ENCODE peak calls at places on chromosome 4, in five cellular contexts. K is PC-3, F is cardiac fibroblast, J is fibroblast of lung, O is tibial nerve. I is an unnamed sample.

GRCh38 chr4:10521386-10521785 is 64.2 kb upstream of the ZNF518B start:
- DNase-seq in F (no peak), O (no peak), K (no peak), J (no peak), I (no peak)

GRCh38 chr4:164012396-164013027 is 518.0 kb downstream of the TMA16 start:
- DNase-seq in O (no peak), J (peak), F (no peak), K (peak), I (peak)

GRCh38 chr4:120709986-120710385 is 212.5 kb downstream of the PRDM5 start:
- DNase-seq in F (peak), K (no peak), O (no peak), J (peak), I (peak)

GRCh38 chr4:4299006-4299405 is 9.0 kb downstream of the ZBTB49 start:
- DNase-seq in J (no peak), K (no peak), O (no peak), F (no peak), I (no peak)

GRCh38 chr4:14790487-14790886 is 211.8 kb upstream of the CPEB2 start:
- DNase-seq in O (no peak), J (no peak), F (no peak), K (peak), I (peak)

GRCh38 chr4:97720869-97721432 is 422.3 kb downstream of the STPG2 start:
- DNase-seq in J (peak), F (peak), O (peak), K (peak), I (peak)

GRCh38 chr4:114384629-114385028 is 214.0 kb upstream of the UGT8 start:
- DNase-seq in F (peak), J (peak), K (peak), O (no peak), I (peak)

GRCh38 chr4:173505924-173506779 is 23.9 kb downstream of the HAND2 start:
- DNase-seq in K (peak), J (no peak), F (peak), O (peak), I (no peak)

GRCh38 chr4:93480452-93480851 is 348.1 kb upstream of the ATOH1 start:
- DNase-seq in J (no peak), K (peak), O (no peak), F (no peak), I (peak)

GRCh38 chr4:186067757-186068385 is 1.1 kb upstream of the TLR3 start:
- DNase-seq in O (peak), F (peak), J (peak), K (peak), I (peak)

GRCh38 chr4:140726776-140727500 is 29.2 kb downstream of the TBC1D9 start:
- DNase-seq in F (peak), J (peak), K (peak), O (no peak), I (peak)

GRCh38 chr4:184756399-184756798 is 22.5 kb upstream of the CENPU start:
- DNase-seq in J (peak), F (peak), O (peak), K (no peak), I (no peak)

GRCh38 chr4:138919094-138919936 is 96.3 kb upstream of the NOCT start:
- DNase-seq in K (peak), J (peak), F (peak), O (peak), I (peak)

GRCh38 chr4:7892212-7893019 is 47.2 kb downstream of the AFAP1 start:
- DNase-seq in J (peak), O (no peak), F (peak), K (no peak), I (no peak)

GRCh38 chr4:8255698-8256441 is 13.7 kb upstream of the HTRA3 start:
- DNase-seq in O (no peak), J (peak), F (peak), K (no peak), I (no peak)

GRCh38 chr4:173448557-173448918 is 49.6 kb upstream of the SCRG1 start:
- DNase-seq in O (no peak), K (no peak), F (no peak), J (peak), I (no peak)

GRCh38 chr4:105895324-105895608 is at the start of gene NPNT:
- DNase-seq in O (no peak), J (peak), F (no peak), K (peak), I (no peak)

GRCh38 chr4:170198742-170199141 is 109.0 kb upstream of the AADAT start:
- DNase-seq in F (no peak), O (no peak), J (no peak), K (peak), I (peak)

GRCh38 chr4:173252024-173252935 is 81.9 kb downstream of the HMGB2 start:
- DNase-seq in F (peak), K (peak), O (peak), J (peak), I (peak)

GRCh38 chr4:120977435-120977997 is 55.0 kb upstream of the PRDM5 start:
- DNase-seq in K (peak), J (peak), F (peak), O (peak), I (peak)

GRCh38 chr4:102551946-102552575 is 50.9 kb downstream of the NFKB1 start:
- DNase-seq in J (no peak), F (no peak), O (no peak), K (no peak), I (no peak)

GRCh38 chr4:113759696-113760093 is 1.8 kb downstream of the CAMK2D start:
- DNase-seq in F (no peak), K (no peak), O (no peak), J (peak), I (peak)

GRCh38 chr4:1900087-1900433 is 28.9 kb downstream of the NSD2 start:
- DNase-seq in F (no peak), K (no peak), O (no peak), J (no peak), I (no peak)

GRCh38 chr4:37803348-37803973 is 23.0 kb upstream of the PGM2 start:
- DNase-seq in K (peak), J (peak), O (peak), F (peak), I (peak)

GRCh38 chr4:98399915-98400314 is 138.7 kb downstream of the RAP1GDS1 start:
- DNase-seq in K (no peak), F (no peak), J (no peak), O (no peak), I (peak)

GRCh38 chr4:152079543-152080293 is 318.9 kb upstream of the GATB start:
- DNase-seq in J (no peak), K (no peak), O (no peak), F (no peak), I (no peak)

GRCh38 chr4:8515316-8516060 is 64.7 kb upstream of the GPR78 start:
- DNase-seq in F (peak), O (no peak), K (no peak), J (peak), I (no peak)

GRCh38 chr4:148112231-148112982 is 329.8 kb downstream of the NR3C2 start:
- DNase-seq in F (peak), J (peak), K (no peak), O (no peak), I (peak)

GRCh38 chr4:48467891-48468290 is 15.3 kb upstream of the SLC10A4 start:
- DNase-seq in F (no peak), K (no peak), J (no peak), O (no peak), I (no peak)

GRCh38 chr4:124266706-124267105 is 445.8 kb downstream of the ANKRD50 start:
- DNase-seq in K (no peak), O (no peak), J (no peak), F (no peak), I (no peak)

GRCh38 chr4:102405706-102406510 is 60.6 kb upstream of the SLC39A8 start:
- DNase-seq in K (no peak), O (no peak), F (no peak), J (no peak), I (no peak)

GRCh38 chr4:120842046-120842445 is 80.5 kb downstream of the PRDM5 start:
- DNase-seq in F (peak), J (peak), K (no peak), O (no peak), I (no peak)

GRCh38 chr4:108272566-108272965 is 103.8 kb upstream of the LEF1 start:
- DNase-seq in F (no peak), K (peak), J (peak), O (no peak), I (peak)

GRCh38 chr4:26687728-26688127 is 103.8 kb downstream of the TBC1D19 start:
- DNase-seq in K (peak), O (no peak), J (peak), F (peak), I (peak)

GRCh38 chr4:155639674-155640529 is 26.7 kb upstream of the GUCY1A1 start:
- DNase-seq in J (peak), O (no peak), K (no peak), F (no peak), I (no peak)

GRCh38 chr4:110631582-110632505 is 9.0 kb upstream of the PITX2 start:
- DNase-seq in J (peak), K (peak), O (peak), F (peak), I (peak)

GRCh38 chr4:151133311-151133710 is 33.9 kb downstream of the RPS3A start:
- DNase-seq in O (no peak), J (no peak), K (no peak), F (no peak), I (no peak)

GRCh38 chr4:54228064-54228527 is 997 bp upstream of the PDGFRA start:
- DNase-seq in F (peak), J (peak), O (peak), K (peak), I (peak)
- TF ChIP-seq CTCF in F (peak), J (peak), O (peak), K (peak), I (peak)

GRCh38 chr4:6137747-6138135 is 62.6 kb downstream of the JAKMIP1 start:
- DNase-seq in J (no peak), O (no peak), K (no peak), F (no peak), I (no peak)

GRCh38 chr4:6137027-6137746 is 63.2 kb downstream of the JAKMIP1 start:
- DNase-seq in K (no peak), J (no peak), F (no peak), O (no peak), I (no peak)

DNA sequence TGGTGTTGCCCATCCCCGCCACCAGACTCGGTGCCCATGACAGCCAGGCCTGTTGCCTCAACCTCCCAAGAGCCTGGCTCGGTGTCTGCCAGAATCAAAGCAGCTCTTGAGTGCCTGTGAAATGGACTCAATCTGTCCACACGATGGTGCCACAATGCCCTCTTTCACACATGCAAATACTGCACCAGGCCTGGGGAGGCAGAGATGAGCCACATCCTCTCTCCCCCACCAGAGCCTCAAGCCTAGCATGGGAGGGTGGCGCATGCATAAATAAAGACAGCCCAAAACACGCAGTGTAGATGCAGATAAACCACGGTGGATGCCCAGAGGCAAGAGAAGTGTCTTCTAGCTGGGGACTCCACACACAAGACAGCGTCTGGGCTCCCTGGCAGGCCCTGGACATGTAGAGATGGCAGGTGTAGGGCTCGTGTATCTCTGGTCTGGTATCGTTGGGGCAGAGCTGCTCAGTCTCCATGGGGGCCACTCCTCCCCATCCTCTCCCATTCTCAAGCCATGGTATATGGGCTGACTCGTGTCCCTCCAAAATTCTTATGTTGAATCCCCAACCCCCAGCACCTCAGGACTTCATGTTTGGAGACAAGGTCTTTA is 65.6 kb downstream of the JAKMIP1 start:
- DNase-seq in K (peak), F (no peak), O (no peak), J (no peak), I (no peak)
- TF ChIP-seq CTCF in K (peak), F (no peak), O (no peak), J (no peak), I (no peak)

GRCh38 chr4:182179105-182179504 is 64.1 kb upstream of the TENM3 start:
- DNase-seq in J (peak), K (no peak), F (peak), O (no peak), I (no peak)
- TF ChIP-seq CTCF in J (no peak), K (no peak), F (no peak), O (no peak), I (no peak)

GRCh38 chr4:85318415-85318814 is 156.5 kb upstream of the ARHGAP24 start:
- DNase-seq in O (no peak), F (no peak), K (peak), J (no peak), I (peak)
- TF ChIP-seq CTCF in O (no peak), F (no peak), K (no peak), J (no peak), I (no peak)